ENCODE peak calls at places on chromosomes 4 and X, in eight cellular contexts. G is hypothalamus; Z is astrocyte; D is stimulated activated naive CD4-positive, alpha-beta T cell; I is MCF 10A; B is stimulated activated CD4-positive, alpha-beta T cell treated with anti-CD3 and anti-CD28 coated beads, Interleukin-12 subunit alpha, Interleukin-12 subunit beta, amount 100 ng/mL, for 24 hours; F is H9; P is stimulated activated naive CD8-positive, alpha-beta T cell treated with anti-CD3 and anti-CD28 coated beads, Interleukin-15, Interleukin-2, amounts not matched to agents 100 U/mL and 50 U/mL, for 24 hours. W is an unnamed sample.

GRCh38 chr4:3168029-3168428 is 80.9 kb upstream of the MSANTD1 start:
- DNase-seq in G (no peak), Z (peak; percentile 45), D (no peak), I (no peak), B (no peak), F (no peak), P (no peak), W (peak; percentile 17)

GRCh38 chrX:95996294-95996693 is 688.3 kb upstream of the DIAPH2 start:
- DNase-seq in G (no peak), Z (no peak), D (no peak), I (no peak), B (no peak), F (no peak), P (no peak), W (no peak)

GRCh38 chr4:82268050-82268825 is 105.6 kb downstream of the HNRNPD start:
- DNase-seq in G (peak; percentile 41), Z (peak; percentile 23), D (no peak), I (peak; percentile 76), B (no peak), F (peak; percentile 70), P (peak; percentile 41), W (no peak)

GRCh38 chr4:137700751-137701150 is 168.5 kb upstream of the PCDH18 start:
- DNase-seq in G (no peak), Z (no peak), D (no peak), I (no peak), B (no peak), F (no peak), P (no peak), W (no peak)

GRCh38 chr4:169640261-169640880 is 20.0 kb downstream of the CLCN3 start:
- DNase-seq in G (no peak), Z (peak; percentile 63), D (no peak), I (no peak), B (no peak), F (no peak), P (no peak), W (no peak)

GRCh38 chrX:105483011-105483410 is 262.5 kb upstream of the TEX13A start:
- DNase-seq in G (no peak), Z (peak; percentile 26), D (no peak), I (peak; percentile 63), B (no peak), F (no peak), P (no peak), W (no peak)

GRCh38 chr4:119682080-119682479 is 53.5 kb upstream of the PDE5A start:
- DNase-seq in G (no peak), Z (no peak), D (no peak), I (no peak), B (no peak), F (no peak), P (no peak), W (no peak)

GRCh38 chrX:13778916-13779315 is 38.0 kb downstream of the GPM6B start:
- DNase-seq in G (no peak), Z (peak; percentile 36), D (no peak), I (peak; percentile 66), B (no peak), F (no peak), P (no peak), W (no peak)

W was measured in iPS DF 19.7.